ENCODE peak calls at places on chromosome 10, in four cellular contexts. D is K562, S is right lobe of liver, V is upper lobe of left lung. Y is an unnamed sample.

GRCh38 chr10:84424731-84425165 is 96.4 kb downstream of the CCSER2 start:
- DNase-seq in S (peak), V (peak), D (no peak), Y (peak)

GRCh38 chr10:14926722-14927416 is 27.0 kb downstream of the DCLRE1C start:
- DNase-seq in D (no peak), V (no peak), S (no peak), Y (no peak)

GRCh38 chr10:86393401-86393800 is 26.8 kb upstream of the GRID1 start:
- DNase-seq in V (no peak), D (no peak), S (no peak), Y (no peak)

GRCh38 chr10:93438796-93439253 is 43.3 kb downstream of the MYOF start:
- DNase-seq in D (no peak), V (peak), S (no peak), Y (no peak)

GRCh38 chr10:110042891-110043290 is 35.1 kb downstream of the ADD3 start:
- DNase-seq in D (no peak), V (no peak), S (no peak), Y (no peak)

GRCh38 chr10:87635498-87636312 is 24.0 kb upstream of the PAPSS2 start:
- DNase-seq in D (no peak), S (no peak), V (peak), Y (no peak)

GRCh38 chr10:86217386-86218080 is 149.1 kb downstream of the GRID1 start:
- DNase-seq in D (no peak), V (no peak), S (no peak), Y (no peak)

GRCh38 chr10:1404953-1405260 is 332.4 kb downstream of the ADARB2 start:
- DNase-seq in D (no peak), V (no peak), S (no peak), Y (no peak)

GRCh38 chr10:14285941-14286555 is 44.7 kb downstream of the FRMD4A start:
- DNase-seq in V (no peak), S (no peak), D (no peak), Y (no peak)

GRCh38 chr10:74026428-74026979 is 28.6 kb downstream of the VCL start:
- DNase-seq in D (peak), S (no peak), V (no peak), Y (no peak)

GRCh38 chr10:43262902-43263466 is 3.9 kb downstream of the RASGEF1A start:
- DNase-seq in S (no peak), D (no peak), V (no peak), Y (no peak)

GRCh38 chr10:46239999-46240683 is 46.7 kb upstream of the ANTXRL start:
- DNase-seq in D (no peak), V (no peak), S (peak), Y (no peak)

GRCh38 chr10:72126184-72126871 is 38.0 kb upstream of the SPOCK2 start:
- DNase-seq in S (no peak), V (no peak), D (peak), Y (no peak)

GRCh38 chr10:43045246-43045621 is 31.6 kb upstream of the RET start:
- DNase-seq in S (peak), D (no peak), V (peak), Y (no peak)

GRCh38 chr10:4662576-4663161 is 163.3 kb upstream of the AKR1E2 start:
- DNase-seq in V (no peak), S (no peak), D (no peak), Y (no peak)

GRCh38 chr10:122875843-122876492 is 3.4 kb downstream of the FAM24B start:
- DNase-seq in D (no peak), S (no peak), V (no peak), Y (no peak)

GRCh38 chr10:72240371-72240770 is 24.3 kb upstream of the ASCC1 start:
- DNase-seq in V (no peak), S (no peak), D (no peak), Y (no peak)

GRCh38 chr10:108496131-108496530 is 1331.6 kb upstream of the SORCS1 start:
- DNase-seq in S (no peak), D (no peak), V (no peak), Y (no peak)

GRCh38 chr10:15384154-15384553 is 13.1 kb upstream of the FAM171A1 start:
- DNase-seq in D (no peak), S (no peak), V (no peak), Y (no peak)

GRCh38 chr10:6704891-6705290 is 124.8 kb upstream of the PRKCQ start:
- DNase-seq in V (no peak), D (no peak), S (no peak), Y (no peak)

GRCh38 chr10:13852872-13853271 is 266.1 kb downstream of the PRPF18 start:
- DNase-seq in V (peak), S (no peak), D (no peak), Y (no peak)

GRCh38 chr10:66827353-66827752 is 98.5 kb upstream of the LRRTM3 start:
- DNase-seq in S (no peak), D (no peak), V (no peak), Y (peak)

GRCh38 chr10:178208-178607 is 43.0 kb downstream of the ZMYND11 start:
- DNase-seq in D (no peak), S (no peak), V (no peak), Y (no peak)

GRCh38 chr10:7551891-7552731 is 114.7 kb downstream of the ITIH5 start:
- DNase-seq in D (no peak), S (no peak), V (no peak), Y (no peak)

GRCh38 chr10:126212653-126213052 is 175.6 kb downstream of the ADAM12 start:
- DNase-seq in V (no peak), D (no peak), S (no peak), Y (no peak)

GRCh38 chr10:8396675-8397074 is 342.2 kb downstream of the GATA3 start:
- DNase-seq in V (no peak), D (no peak), S (no peak), Y (no peak)

GRCh38 chr10:23351914-23352313 is 7.3 kb upstream of the C10orf67 start:
- DNase-seq in S (no peak), D (no peak), V (no peak), Y (no peak)

GRCh38 chr10:10094700-10095099 is 923.0 kb upstream of the CELF2 start:
- DNase-seq in D (no peak), S (no peak), V (no peak), Y (no peak)

GRCh38 chr10:74922921-74923320 is 96.5 kb downstream of the KAT6B start:
- DNase-seq in D (no peak), S (no peak), V (no peak), Y (no peak)

GRCh38 chr10:101684782-101685181 is 10.2 kb downstream of the FBXW4 start:
- DNase-seq in V (no peak), S (no peak), D (no peak), Y (no peak)
- TF ChIP-seq POLR2A in V (no peak), S (no peak), D (no peak), Y (no peak)

DNA sequence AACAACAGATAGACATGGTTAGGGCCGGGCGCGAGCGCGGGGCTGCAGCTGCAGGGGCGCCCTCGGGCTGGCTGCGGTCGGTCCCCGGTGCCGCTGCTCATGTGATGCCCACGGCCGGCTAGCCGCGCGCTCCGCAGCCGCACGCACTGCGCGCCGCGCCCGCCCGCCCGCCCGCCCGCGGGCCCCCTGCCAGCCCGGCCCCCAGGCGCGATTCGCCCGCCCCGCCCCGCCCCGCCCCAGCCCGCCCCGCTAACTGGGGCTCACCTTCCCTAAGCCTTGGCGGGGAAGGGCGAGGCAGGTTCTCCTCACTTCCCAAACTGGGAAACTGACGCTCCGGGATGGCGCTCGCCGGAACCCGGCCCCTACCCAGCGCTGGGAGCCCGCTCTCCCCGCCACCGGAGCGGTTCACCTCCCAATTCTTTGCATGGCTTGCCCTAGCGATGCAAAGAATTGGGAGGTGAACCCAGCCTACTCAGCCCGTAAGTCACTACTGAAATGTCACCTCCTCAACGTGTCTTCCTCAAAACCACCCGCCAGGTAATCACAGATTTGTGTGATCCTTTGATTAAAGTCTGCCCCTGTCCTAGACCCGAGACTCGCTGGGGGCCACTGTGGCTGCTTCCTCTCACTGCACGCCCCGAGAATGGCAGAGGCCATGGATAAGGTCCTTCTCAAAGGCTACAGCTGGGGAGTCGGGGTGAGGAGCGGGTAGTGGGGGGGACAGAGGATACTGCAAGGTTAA is 162.1 kb downstream of the SH3PXD2A start:
- DNase-seq in S (no peak), D (peak), V (no peak), Y (no peak)
- TF ChIP-seq POLR2A in S (no peak), D (no peak), V (no peak), Y (no peak)

GRCh38 chr10:117914330-117914729 is 132.4 kb downstream of the RAB11FIP2 start:
- DNase-seq in D (peak), S (no peak), V (no peak), Y (no peak)

GRCh38 chr10:117911684-117912083 is 135.1 kb downstream of the RAB11FIP2 start:
- DNase-seq in D (no peak), V (no peak), S (no peak), Y (no peak)
- TF ChIP-seq POLR2A in D (no peak), V (no peak), S (no peak), Y (no peak)

DNA sequence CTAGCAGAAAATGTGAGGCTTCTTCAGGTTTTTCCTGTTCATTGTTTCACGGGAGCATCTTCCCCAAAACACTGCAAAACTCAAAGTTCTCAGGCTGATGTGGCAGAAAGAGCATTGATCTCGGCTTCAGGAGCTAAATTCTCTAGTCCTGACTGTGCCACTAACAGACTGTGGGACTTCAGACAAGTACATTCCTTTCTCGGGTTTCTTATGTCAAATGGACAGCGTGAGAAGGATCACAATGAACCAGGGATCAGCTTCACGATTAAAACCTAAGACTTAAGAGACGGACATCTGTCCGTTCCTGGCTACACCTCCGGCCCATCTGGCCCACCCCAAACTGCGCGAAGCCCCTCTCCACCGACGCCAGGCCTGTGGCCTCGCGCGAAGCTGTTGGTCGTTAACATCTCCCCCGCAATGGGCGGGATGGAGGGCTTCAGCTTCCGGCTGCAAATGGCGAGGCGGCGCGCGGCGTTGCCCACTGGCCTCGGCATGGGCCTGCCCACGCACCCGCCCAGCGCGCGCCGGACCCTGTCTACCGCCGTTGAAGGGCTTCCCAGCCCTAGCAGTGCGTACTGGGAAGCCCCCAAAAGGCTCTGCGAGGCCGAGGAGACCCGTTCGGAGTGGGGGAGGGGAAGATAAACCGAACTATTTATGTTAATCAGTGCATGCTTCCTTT is 549 bp upstream of the DDX50 start:
- DNase-seq in D (no peak), S (no peak), V (peak), Y (no peak)
- TF ChIP-seq POLR2A in D (peak), S (peak), V (peak), Y (peak)

GRCh38 chr10:133258818-133259602 is 17.7 kb downstream of the ADAM8 start:
- DNase-seq in V (peak), D (no peak), S (no peak), Y (peak)

GRCh38 chr10:133261726-133262325 is 14.8 kb downstream of the ADAM8 start:
- DNase-seq in S (peak), V (peak), D (peak), Y (peak)

GRCh38 chr10:133259603-133259992 is 17.1 kb downstream of the ADAM8 start:
- DNase-seq in D (no peak), S (no peak), V (no peak), Y (peak)

GRCh38 chr10:133262696-133263095 is 14.0 kb downstream of the ADAM8 start:
- DNase-seq in D (no peak), V (no peak), S (no peak), Y (no peak)

GRCh38 chr10:133260895-133261725 is 15.6 kb downstream of the ADAM8 start:
- DNase-seq in S (no peak), D (peak), V (peak), Y (peak)
- TF ChIP-seq POLR2A in S (no peak), D (peak), V (peak), Y (no peak)

GRCh38 chr10:17229717-17229966 is 1.6 kb downstream of the VIM start:
- DNase-seq in S (no peak), V (no peak), D (no peak), Y (no peak)

GRCh38 chr10:17227367-17228080 is 517 bp upstream of the VIM start:
- DNase-seq in D (no peak), S (no peak), V (no peak), Y (no peak)

GRCh38 chr10:17229016-17229716 is 1.1 kb downstream of the VIM start:
- DNase-seq in S (peak), V (peak), D (peak), Y (peak)

GRCh38 chr10:17226891-17227303 is 1.1 kb upstream of the VIM start:
- DNase-seq in S (no peak), D (no peak), V (no peak), Y (no peak)

GRCh38 chr10:17228081-17229015 is at the start of gene VIM:
- DNase-seq in V (peak), S (peak), D (peak), Y (peak)
- TF ChIP-seq POLR2A in V (peak), S (peak), D (peak), Y (no peak)